ENCODE peak calls at places on chromosomes 16 and 17, in eight cellular contexts. Z is fibroblast of lung; M is tibial nerve; K is H1; L is lung; X is A549; T is stomach; R is effector memory CD4-positive, alpha-beta T cell. Q is an unnamed sample.

GRCh38 chr16:24980077-24980793 is 34.9 kb downstream of the ARHGAP17 start:
- DNase-seq in X (no peak), T (no peak), Z (peak), M (no peak), K (no peak), R (no peak), L (no peak), Q (peak)

GRCh38 chr16:54921229-54921824 is 9.3 kb upstream of the IRX5 start:
- DNase-seq in T (no peak), Z (peak), K (no peak), M (no peak), X (no peak), L (no peak), R (no peak), Q (no peak)

GRCh38 chr16:2056681-2057407 is 9.1 kb downstream of the TSC2 start:
- DNase-seq in K (no peak), X (no peak), R (no peak), T (no peak), L (no peak), M (no peak), Z (no peak), Q (no peak)

GRCh38 chr16:50126183-50126582 is 26.9 kb upstream of the TENT4B start:
- DNase-seq in R (no peak), L (no peak), K (no peak), M (no peak), T (no peak), Z (no peak), X (no peak), Q (no peak)

GRCh38 chr16:85192736-85193493 is 80.6 kb upstream of the CIBAR2 start:
- DNase-seq in M (no peak), K (no peak), R (no peak), X (no peak), Z (peak), L (no peak), T (no peak), Q (no peak)

GRCh38 chr17:74224959-74225725 is 11.8 kb downstream of the TTYH2 start:
- DNase-seq in L (no peak), Z (no peak), X (no peak), M (no peak), T (no peak), R (no peak), K (no peak), Q (no peak)

GRCh38 chr17:15947976-15948752 is 3.2 kb downstream of the ADORA2B start:
- DNase-seq in M (no peak), T (no peak), Z (no peak), R (no peak), X (no peak), L (no peak), K (no peak), Q (no peak)

GRCh38 chr16:88610080-88610479 is 28.3 kb upstream of the IL17C start:
- DNase-seq in M (no peak), X (peak), T (no peak), K (no peak), L (no peak), R (no peak), Z (no peak), Q (no peak)

GRCh38 chr17:79874329-79874981 is 35.2 kb upstream of the CBX4 start:
- DNase-seq in Z (peak), K (no peak), T (no peak), M (no peak), R (no peak), L (no peak), X (peak), Q (no peak)

GRCh38 chr17:80864751-80865150 is 126.9 kb upstream of the CHMP6 start:
- DNase-seq in L (no peak), X (no peak), T (no peak), M (no peak), Z (no peak), R (no peak), K (no peak), Q (no peak)

GRCh38 chr17:36066365-36066945 is 2.4 kb downstream of the CCL18 start:
- DNase-seq in L (no peak), T (no peak), M (no peak), K (no peak), R (no peak), Z (no peak), X (no peak), Q (no peak)

GRCh38 chr17:65857713-65858112 is 296.3 kb upstream of the AXIN2 start:
- DNase-seq in T (no peak), Z (no peak), K (no peak), L (no peak), X (no peak), R (no peak), M (no peak), Q (no peak)

GRCh38 chr17:66713533-66714042 is 121.3 kb upstream of the CACNG5 start:
- DNase-seq in M (no peak), L (no peak), T (no peak), R (no peak), Z (no peak), X (no peak), K (no peak), Q (no peak)

GRCh38 chr16:81863630-81864352 is 84.7 kb downstream of the PLCG2 start:
- DNase-seq in Z (no peak), K (no peak), T (no peak), L (no peak), R (no peak), X (no peak), M (no peak), Q (no peak)

GRCh38 chr17:40293363-40293762 is 5.7 kb downstream of the CDC6 start:
- DNase-seq in M (no peak), R (no peak), Z (no peak), T (no peak), L (no peak), X (no peak), K (no peak), Q (no peak)

GRCh38 chr17:30253316-30253715 is 17.8 kb upstream of the SLC6A4 start:
- DNase-seq in L (no peak), R (no peak), K (no peak), Z (no peak), M (no peak), X (no peak), T (peak), Q (peak)

GRCh38 chr17:81432873-81433451 is 37.7 kb downstream of the BAHCC1 start:
- DNase-seq in X (no peak), L (peak), R (no peak), K (no peak), T (peak), M (no peak), Z (no peak), Q (peak)

GRCh38 chr17:54527941-54528340 is 372.7 kb upstream of the TOM1L1 start:
- DNase-seq in R (no peak), Z (no peak), T (no peak), X (no peak), K (no peak), M (no peak), L (no peak), Q (no peak)

GRCh38 chr16:88878967-88879787 is 12.7 kb upstream of the PABPN1L start:
- DNase-seq in L (no peak), R (no peak), M (no peak), T (no peak), K (no peak), X (no peak), Z (no peak), Q (no peak)

GRCh38 chr17:63356275-63356905 is 89.7 kb downstream of the CYB561 start:
- DNase-seq in M (no peak), T (no peak), L (no peak), Z (peak), K (no peak), X (no peak), R (no peak), Q (no peak)

GRCh38 chr16:86498155-86498651 is 12.1 kb upstream of the FOXF1 start:
- DNase-seq in T (no peak), X (no peak), Z (no peak), L (no peak), R (no peak), M (no peak), K (no peak), Q (no peak)

GRCh38 chr17:7631398-7632380 is 1.8 kb downstream of the SHBG start:
- DNase-seq in X (no peak), M (no peak), Z (no peak), L (no peak), T (no peak), R (no peak), K (no peak), Q (no peak)

GRCh38 chr16:27389272-27389961 is 12.6 kb upstream of the IL21R start:
- DNase-seq in M (no peak), R (no peak), L (peak), Z (peak), X (no peak), T (no peak), K (no peak), Q (no peak)

GRCh38 chr17:4939554-4939803 is 367 bp downstream of the SLC25A11 start:
- DNase-seq in L (no peak), K (no peak), T (no peak), R (no peak), M (no peak), Z (no peak), X (no peak), Q (no peak)

GRCh38 chr17:10025976-10026785 is 121.1 kb upstream of the RCVRN start:
- DNase-seq in K (no peak), X (no peak), Z (no peak), T (no peak), R (no peak), L (no peak), M (no peak), Q (no peak)

GRCh38 chr17:49223517-49224197 is 6.9 kb downstream of the PHOSPHO1 start:
- DNase-seq in X (peak), K (no peak), L (peak), M (peak), Z (no peak), R (peak), T (peak), Q (no peak)

GRCh38 chr16:70703835-70704381 is 18.1 kb upstream of the MTSS2 start:
- DNase-seq in T (no peak), X (no peak), L (no peak), Z (no peak), R (no peak), M (no peak), K (no peak), Q (no peak)
- H3K4me3 ChIP-seq in T (no peak), X (no peak), L (no peak), Z (no peak), R (no peak), M (no peak), K (no peak), Q (no peak)

GRCh38 chr17:57531648-57532486 is 213.2 kb downstream of the CCDC182 start:
- DNase-seq in K (no peak), M (no peak), T (no peak), L (no peak), R (no peak), Z (no peak), X (no peak), Q (no peak)

GRCh38 chr17:57532556-57532955 is 212.5 kb downstream of the CCDC182 start:
- DNase-seq in Z (no peak), L (no peak), R (no peak), K (no peak), X (no peak), M (no peak), T (no peak), Q (peak)

GRCh38 chr17:57530026-57530425 is 215.1 kb downstream of the CCDC182 start:
- DNase-seq in Z (no peak), M (no peak), L (no peak), R (no peak), T (no peak), K (no peak), X (no peak), Q (no peak)

GRCh38 chr17:57531078-57531477 is 214.0 kb downstream of the CCDC182 start:
- DNase-seq in M (no peak), Z (no peak), T (no peak), X (no peak), R (no peak), K (no peak), L (no peak), Q (no peak)

GRCh38 chr17:57530508-57530907 is 214.6 kb downstream of the CCDC182 start:
- DNase-seq in X (no peak), R (no peak), K (no peak), M (no peak), Z (no peak), T (no peak), L (no peak), Q (peak)
- H3K4me3 ChIP-seq in X (no peak), R (no peak), K (no peak), M (no peak), Z (no peak), T (no peak), L (no peak), Q (no peak)

DNA sequence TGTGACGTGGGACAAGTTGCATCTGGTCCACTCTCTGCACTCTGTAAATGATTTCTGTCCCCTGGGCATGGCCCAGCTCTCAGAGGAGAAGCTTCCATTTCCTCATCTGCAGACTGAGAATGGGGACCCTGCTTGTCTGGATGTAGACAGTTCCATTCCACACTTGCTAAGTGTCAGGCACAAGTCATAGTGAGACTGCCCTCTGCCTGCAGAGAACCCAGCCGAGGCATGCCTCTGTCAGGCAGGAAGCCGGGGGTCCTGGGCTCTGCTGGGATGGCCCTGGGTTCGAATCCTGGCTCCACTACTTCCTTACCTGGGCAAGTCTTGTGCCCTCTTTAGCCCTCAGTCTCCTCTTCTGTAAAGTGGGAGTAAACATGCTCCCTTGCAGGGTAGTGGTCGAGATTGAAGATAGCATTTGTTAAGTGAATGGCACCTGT is 4.1 kb downstream of the MAP2K3 start:
- DNase-seq in R (no peak), X (no peak), L (no peak), M (no peak), K (no peak), T (no peak), Z (no peak), Q (no peak)
- H3K4me3 ChIP-seq in R (peak), X (peak), L (no peak), M (peak), K (no peak), T (peak), Z (peak), Q (peak)

DNA sequence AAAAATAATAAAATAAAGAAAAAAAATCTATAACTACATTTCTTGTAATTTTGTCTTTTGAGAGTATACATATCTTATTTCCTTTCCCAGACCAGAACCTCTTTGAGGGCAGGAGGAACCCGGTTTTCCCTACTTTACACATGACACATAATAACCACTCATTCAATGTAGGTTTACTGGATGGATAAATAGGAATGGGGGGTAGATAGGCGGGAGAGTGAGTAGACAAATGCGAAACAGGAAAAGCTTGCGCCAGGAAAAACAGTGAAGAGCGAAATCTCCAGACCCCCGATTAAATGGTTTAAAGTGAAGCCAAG is 515 bp upstream of the GOSR2 start:
- DNase-seq in X (no peak), M (no peak), T (no peak), Z (no peak), R (no peak), K (no peak), L (no peak), Q (no peak)
- H3K4me3 ChIP-seq in X (peak), M (peak), T (peak), Z (peak), R (peak), K (peak), L (peak), Q (peak)